ENCODE peak calls at places on chromosomes 5 and 9, in four cellular contexts. One of them, this sample, is unnamed.

GRCh38 chr9:14993061-14993800 is 83.0 kb upstream of the FREM1 start:
- DNase-seq in HepG2: no peak
- DNase-seq in GM12878: no peak
- DNase-seq in K562: peak; percentile 92
- DNase-seq in this sample: peak; percentile 87

GRCh38 chr5:10565785-10566506 is 2.1 kb downstream of the ANKRD33B start:
- DNase-seq in HepG2: no peak
- DNase-seq in GM12878: no peak
- DNase-seq in K562: peak; percentile 39
- DNase-seq in this sample: no peak

GRCh38 chr9:127007638-127008037 is 93.1 kb downstream of the RALGPS1 start:
- DNase-seq in HepG2: no peak
- DNase-seq in GM12878: no peak
- DNase-seq in K562: no peak
- DNase-seq in this sample: no peak

GRCh38 chr5:140868721-140869554 is at the start of gene PCDHA11:
- DNase-seq in HepG2: peak; percentile 45
- DNase-seq in GM12878: no peak
- DNase-seq in K562: peak; percentile 19
- DNase-seq in this sample: no peak

GRCh38 chr5:172792693-172793570 is 21.9 kb upstream of the DUSP1 start:
- DNase-seq in HepG2: no peak
- DNase-seq in GM12878: no peak
- DNase-seq in K562: no peak
- DNase-seq in this sample: no peak

GRCh38 chr5:72557576-72558336 is 50.5 kb upstream of the ZNF366 start:
- DNase-seq in HepG2: no peak
- DNase-seq in GM12878: no peak
- DNase-seq in K562: no peak
- DNase-seq in this sample: no peak

GRCh38 chr9:71858812-71859211 is 52.2 kb downstream of the ABHD17B start:
- DNase-seq in HepG2: no peak
- DNase-seq in GM12878: peak; percentile 36
- DNase-seq in K562: no peak
- DNase-seq in this sample: no peak

GRCh38 chr9:105171589-105171988 is 72.9 kb upstream of the SLC44A1 start:
- DNase-seq in HepG2: no peak
- DNase-seq in GM12878: no peak
- DNase-seq in K562: no peak
- DNase-seq in this sample: no peak

GRCh38 chr9:15977438-15977837 is 424.6 kb downstream of the CCDC171 start:
- DNase-seq in HepG2: no peak
- DNase-seq in GM12878: no peak
- DNase-seq in K562: no peak
- DNase-seq in this sample: no peak

GRCh38 chr5:113278976-113279375 is 155.8 kb downstream of the TSSK1B start:
- DNase-seq in HepG2: no peak
- DNase-seq in GM12878: no peak
- DNase-seq in K562: no peak
- DNase-seq in this sample: no peak

GRCh38 chr5:59042683-59043082 is 459.8 kb downstream of the RAB3C start:
- DNase-seq in HepG2: no peak
- DNase-seq in GM12878: no peak
- DNase-seq in K562: no peak
- DNase-seq in this sample: no peak

GRCh38 chr5:39801306-39801705 is 376.5 kb upstream of the DAB2 start:
- DNase-seq in HepG2: no peak
- DNase-seq in GM12878: no peak
- DNase-seq in K562: no peak
- DNase-seq in this sample: no peak

GRCh38 chr9:109556061-109556460 is 58.0 kb upstream of the PTPN3 start:
- DNase-seq in HepG2: no peak
- DNase-seq in GM12878: no peak
- DNase-seq in K562: no peak
- DNase-seq in this sample: no peak

GRCh38 chr9:114015607-114016006 is 62.5 kb downstream of the AMBP start:
- DNase-seq in HepG2: no peak
- DNase-seq in GM12878: no peak
- DNase-seq in K562: no peak
- DNase-seq in this sample: no peak

GRCh38 chr5:65186646-65187227 is 295.0 kb downstream of the ADAMTS6 start:
- DNase-seq in HepG2: no peak
- DNase-seq in GM12878: no peak
- DNase-seq in K562: no peak
- DNase-seq in this sample: no peak

GRCh38 chr5:143491644-143492043 is 88.2 kb upstream of the NR3C1 start:
- DNase-seq in HepG2: peak; percentile 85
- DNase-seq in GM12878: no peak
- DNase-seq in K562: no peak
- DNase-seq in this sample: no peak

GRCh38 chr9:88011005-88011766 is 36.9 kb upstream of the CDK20 start:
- DNase-seq in HepG2: no peak
- DNase-seq in GM12878: no peak
- DNase-seq in K562: no peak
- DNase-seq in this sample: no peak

GRCh38 chr5:177402271-177403043 is 2.0 kb upstream of the PFN3 start:
- DNase-seq in HepG2: no peak
- DNase-seq in GM12878: no peak
- DNase-seq in K562: no peak
- DNase-seq in this sample: peak; percentile 68
- TF ChIP-seq EZH2 in HepG2: no peak
- TF ChIP-seq EZH2 in GM12878: no peak
- TF ChIP-seq EZH2 in K562: no peak
- TF ChIP-seq EZH2 in this sample: no peak

DNA sequence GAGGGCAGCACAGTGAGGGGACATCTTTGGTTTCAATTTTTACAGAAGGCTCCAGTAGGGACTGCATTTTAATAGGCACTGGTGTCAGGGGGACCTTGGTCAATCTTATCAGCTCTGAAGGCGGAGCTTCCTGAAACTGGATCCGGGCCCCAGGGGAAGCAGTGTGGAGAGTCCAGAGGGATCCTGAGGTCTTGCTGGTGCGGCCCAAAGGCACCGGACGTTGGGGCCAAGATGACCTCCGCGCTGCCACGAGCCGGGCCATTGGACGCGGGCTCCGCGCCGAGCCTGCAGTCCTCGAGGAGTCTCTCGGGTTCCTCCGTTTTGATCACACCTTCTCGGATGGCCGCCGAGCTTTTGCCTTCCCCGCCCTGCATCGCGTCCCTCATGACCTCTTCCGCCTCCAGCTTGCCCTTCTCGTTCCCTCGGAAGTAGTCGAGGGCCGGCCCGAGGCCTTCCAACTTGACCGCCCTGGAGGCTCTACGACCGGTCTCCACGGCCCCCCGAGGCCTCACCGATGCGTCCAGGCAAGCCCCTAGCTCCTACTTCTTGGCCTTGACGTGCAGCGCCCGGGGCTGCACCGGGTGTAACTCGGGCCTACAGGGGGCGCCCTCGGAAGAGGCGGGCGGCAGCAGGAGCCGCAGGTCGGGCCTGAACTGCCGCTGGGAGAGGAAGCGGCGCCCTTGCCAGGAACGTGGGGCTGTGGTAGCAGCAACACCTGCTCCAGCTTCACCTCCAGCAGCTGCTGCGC is 18.8 kb downstream of the C5orf52 start:
- DNase-seq in HepG2: no peak
- DNase-seq in GM12878: no peak
- DNase-seq in K562: no peak
- DNase-seq in this sample: no peak
- H3K4me3 ChIP-seq in HepG2: no peak overlapping the region
- H3K4me3 ChIP-seq in GM12878: no peak overlapping the region
- H3K4me3 ChIP-seq in K562: no peak overlapping the region
- H3K4me3 ChIP-seq in this sample: no peak overlapping the region

GRCh38 chr5:134003064-134003956 is 1.5 kb downstream of the VDAC1 start:
- DNase-seq in HepG2: no peak
- DNase-seq in GM12878: no peak
- DNase-seq in K562: no peak
- DNase-seq in this sample: no peak

GRCh38 chr5:134005415-134006118 is 792 bp upstream of the VDAC1 start:
- DNase-seq in HepG2: no peak
- DNase-seq in GM12878: no peak
- DNase-seq in K562: peak; percentile 50
- DNase-seq in this sample: peak; percentile 71

GRCh38 chr5:134004626-134005414 is at the start of gene VDAC1:
- DNase-seq in HepG2: no peak
- DNase-seq in GM12878: no peak
- DNase-seq in K562: peak; percentile 84
- DNase-seq in this sample: peak; percentile 82

GRCh38 chr5:134001938-134002731 is 2.6 kb downstream of the VDAC1 start:
- DNase-seq in HepG2: no peak
- DNase-seq in GM12878: no peak
- DNase-seq in K562: no peak
- DNase-seq in this sample: no peak

GRCh38 chr5:134003957-134004625 is 684 bp downstream of the VDAC1 start:
- DNase-seq in HepG2: no peak
- DNase-seq in GM12878: no peak
- DNase-seq in K562: peak; percentile 69
- DNase-seq in this sample: no peak
- TF ChIP-seq GABPA in HepG2: no peak
- TF ChIP-seq GABPA in GM12878: no peak
- TF ChIP-seq GABPA in K562: peak; percentile 77
- TF ChIP-seq GABPA in this sample: no peak

DNA sequence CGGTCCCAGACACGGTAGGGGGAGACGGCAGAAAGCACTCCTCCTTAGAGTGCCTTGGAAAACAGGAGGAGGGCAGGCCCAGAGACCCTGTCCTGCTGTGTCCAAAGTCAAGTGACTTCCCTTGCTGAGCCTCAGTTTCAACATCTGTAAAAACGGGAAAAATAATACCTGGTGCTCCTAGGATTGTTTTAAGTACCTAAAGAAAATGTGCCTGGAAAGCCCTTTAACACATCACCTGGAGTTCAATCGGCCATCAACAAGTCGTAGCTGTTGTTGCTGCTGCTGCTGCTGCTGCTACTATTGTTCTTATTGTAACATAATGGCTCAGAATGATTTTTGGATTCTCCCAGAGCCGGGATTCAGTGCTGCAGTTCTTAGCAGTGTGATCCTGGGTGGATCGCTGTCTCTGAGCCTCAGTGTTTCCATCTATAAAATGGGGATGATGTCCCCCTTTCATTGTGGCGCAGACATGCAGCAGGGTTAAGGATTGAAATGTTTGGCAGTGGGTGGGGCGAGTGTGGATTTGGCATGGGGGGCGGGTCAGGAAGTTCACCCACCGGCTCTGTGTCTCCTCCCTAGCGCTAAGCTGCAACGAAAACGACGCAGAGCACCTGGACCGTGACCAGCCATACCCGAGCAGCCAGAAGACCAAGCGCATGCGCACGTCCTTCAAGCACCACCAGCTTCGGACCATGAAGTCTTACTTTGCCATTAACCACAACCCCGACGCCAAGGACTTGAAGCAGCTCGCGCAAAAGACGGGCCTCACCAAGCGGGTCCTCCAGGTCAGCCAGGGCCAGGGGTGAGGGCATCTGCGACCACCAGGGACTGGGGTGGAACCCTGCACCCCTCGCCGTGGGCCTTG is 9.2 kb downstream of the LHX2 start:
- DNase-seq in HepG2: no peak
- DNase-seq in GM12878: no peak
- DNase-seq in K562: no peak
- DNase-seq in this sample: peak; percentile 65
- TF ChIP-seq EZH2 in HepG2: no peak
- TF ChIP-seq EZH2 in GM12878: no peak
- TF ChIP-seq EZH2 in K562: no peak
- TF ChIP-seq EZH2 in this sample: peak; percentile 79